ENCODE peak calls at places on chromosomes 13 and 19, in seven cellular contexts. W is H1, M is psoas muscle, J is astrocyte of the cerebellum, S is small intestine, D is mammary epithelial cell, H is HS-5. X is an unnamed sample.
A peak's percentile ranks its signal among the peaks of the same experiment; 100 is the strongest.

GRCh38 chr13:28476919-28477708 is 17.8 kb downstream of the FLT1 start:
- DNase-seq in W (no peak), M (no peak), J (no peak), S (peak; percentile 67), D (no peak), H (no peak), X (no peak)

GRCh38 chr13:21567714-21568113 is 36.3 kb downstream of the MICU2 start:
- DNase-seq in W (no peak), M (no peak), J (no peak), S (no peak), D (no peak), H (no peak), X (no peak)

GRCh38 chr19:17872251-17873001 is 681 bp downstream of the SLC5A5 start:
- DNase-seq in W (peak; percentile 52), M (no peak), J (no peak), S (no peak), D (no peak), H (no peak), X (no peak)

GRCh38 chr19:1027953-1028902 is 1.8 kb downstream of the CNN2 start:
- DNase-seq in W (peak; percentile 77), M (peak; percentile 78), J (peak; percentile 97), S (peak; percentile 78), D (peak; percentile 79), H (peak; percentile 63), X (peak; percentile 90)

GRCh38 chr19:49597703-49597974 is 6.7 kb downstream of the PRR12 start:
- DNase-seq in W (no peak), M (no peak), J (no peak), S (no peak), D (no peak), H (no peak), X (no peak)

GRCh38 chr19:19530889-19531288 is 2.2 kb downstream of the YJEFN3 start:
- DNase-seq in W (no peak), M (no peak), J (no peak), S (no peak), D (no peak), H (no peak), X (no peak)

GRCh38 chr13:100392709-100393630 is 195.6 kb downstream of the GGACT start:
- DNase-seq in W (no peak), M (peak; percentile 62), J (peak; percentile 100), S (peak; percentile 81), D (peak; percentile 94), H (peak; percentile 90), X (no peak)

GRCh38 chr19:7871530-7872305 is 2.5 kb downstream of the PRR36 start:
- DNase-seq in W (peak; percentile 100), M (peak; percentile 86), J (peak; percentile 72), S (peak; percentile 76), D (peak; percentile 88), H (peak; percentile 61), X (peak; percentile 100)